ENCODE peak calls at places on chromosomes 16 and 17, in eight cellular contexts. Z, I, V, F, U, T, E and O are unnamed samples.
A peak's percentile ranks its signal among the peaks of the same experiment; 100 is the strongest.

GRCh38 chr16:58366247-58367031 is 25.8 kb upstream of the GINS3 start:
- DNase-seq in Z (no peak), I (no peak), V (no peak), F (no peak), U (peak; percentile 94), T (peak; percentile 25), E (peak; percentile 62), O (no peak)

GRCh38 chr16:56610017-56610608 is 1.7 kb downstream of the MT2A start:
- DNase-seq in Z (no peak), I (no peak), V (no peak), F (no peak), U (peak; percentile 72), T (no peak), E (peak; percentile 95), O (peak; percentile 85)

GRCh38 chr16:89264800-89265550 is 47.5 kb downstream of the ZNF778 start:
- DNase-seq in Z (no peak), I (no peak), V (no peak), F (no peak), U (no peak), T (no peak), E (no peak), O (no peak)

GRCh38 chr17:67624886-67625656 is 92.7 kb upstream of the NOL11 start:
- DNase-seq in Z (no peak), I (no peak), V (no peak), F (peak; percentile 31), U (no peak), T (no peak), E (no peak), O (no peak)

GRCh38 chr17:75764417-75764710 is 628 bp downstream of the GALK1 start:
- DNase-seq in Z (no peak), I (no peak), V (no peak), F (no peak), U (no peak), T (no peak), E (no peak), O (no peak)

GRCh38 chr17:77237232-77238008 is 96.7 kb downstream of the SEC14L1 start:
- DNase-seq in Z (no peak), I (no peak), V (no peak), F (no peak), U (no peak), T (no peak), E (no peak), O (no peak)

GRCh38 chr17:57995076-57995956 is 7.3 kb upstream of the VEZF1 start:
- DNase-seq in Z (peak; percentile 45), I (peak; percentile 55), V (peak; percentile 27), F (peak; percentile 51), U (peak; percentile 71), T (peak; percentile 74), E (peak; percentile 87), O (peak; percentile 55)

GRCh38 chr17:63289931-63290330 is 156.2 kb downstream of the CYB561 start:
- DNase-seq in Z (no peak), I (no peak), V (no peak), F (no peak), U (no peak), T (no peak), E (no peak), O (no peak)

GRCh38 chr16:56303066-56303705 is 111.9 kb downstream of the GNAO1 start:
- DNase-seq in Z (no peak), I (no peak), V (no peak), F (no peak), U (no peak), T (no peak), E (no peak), O (no peak)

GRCh38 chr16:89150981-89151380 is 20.6 kb upstream of the CDH15 start:
- DNase-seq in Z (no peak), I (no peak), V (no peak), F (no peak), U (no peak), T (no peak), E (no peak), O (no peak)

GRCh38 chr16:19707699-19708497 is 10.1 kb downstream of the KNOP1 start:
- DNase-seq in Z (no peak), I (peak; percentile 34), V (no peak), F (no peak), U (no peak), T (no peak), E (no peak), O (no peak)

DNA sequence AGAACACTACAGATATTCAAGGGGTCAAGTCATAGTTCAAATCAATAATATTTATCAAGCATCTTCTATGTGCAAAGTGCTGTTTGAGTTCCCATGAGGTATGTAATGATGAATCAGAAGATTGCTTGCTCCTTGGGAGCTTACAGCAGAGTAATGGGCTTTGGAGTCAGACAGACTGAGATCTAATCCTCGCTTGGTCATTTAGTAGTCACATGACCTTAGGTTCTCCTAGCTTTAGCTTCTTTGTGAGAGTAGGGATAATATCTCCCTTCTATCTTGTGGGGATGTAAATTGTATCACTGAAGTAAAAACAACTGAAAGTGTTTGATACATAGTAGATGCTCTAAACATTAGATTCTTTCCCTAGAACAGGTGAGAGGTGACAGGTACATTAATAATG is 30.1 kb downstream of the SNX11 start:
- DNase-seq in Z (no peak), I (no peak), V (no peak), F (no peak), U (no peak), T (no peak), E (no peak), O (no peak)
- TF ChIP-seq CTCF in Z (no peak), I (no peak), V (no peak), F (no peak), U (no peak), T (no peak), E (no peak), O (no peak)

GRCh38 chr16:30974348-30974747 is 10.7 kb upstream of the HSD3B7 start:
- DNase-seq in Z (no peak), I (no peak), V (no peak), F (no peak), U (peak; percentile 13), T (no peak), E (no peak), O (no peak)

GRCh38 chr16:30969246-30969842 is 11.8 kb downstream of the SETD1A start:
- DNase-seq in Z (no peak), I (no peak), V (no peak), F (no peak), U (peak; percentile 5), T (no peak), E (no peak), O (no peak)

GRCh38 chr16:30976486-30976885 is 8.5 kb upstream of the HSD3B7 start:
- DNase-seq in Z (no peak), I (no peak), V (no peak), F (no peak), U (no peak), T (no peak), E (no peak), O (no peak)

GRCh38 chr16:30971298-30971697 is 13.7 kb upstream of the HSD3B7 start:
- DNase-seq in Z (no peak), I (no peak), V (no peak), F (no peak), U (peak; percentile 30), T (no peak), E (no peak), O (no peak)

GRCh38 chr16:30972872-30973271 is 12.1 kb upstream of the HSD3B7 start:
- DNase-seq in Z (no peak), I (no peak), V (no peak), F (no peak), U (peak; percentile 9), T (no peak), E (no peak), O (no peak)
- TF ChIP-seq CTCF in Z (no peak), I (no peak), V (no peak), F (no peak), U (no peak), T (peak; percentile 13), E (peak; percentile 8), O (peak; percentile 3)

GRCh38 chr17:8118769-8119574 is 658 bp upstream of the ALOXE3 start:
- DNase-seq in Z (peak; percentile 81), I (peak; percentile 96), V (peak; percentile 85), F (peak; percentile 88), U (peak; percentile 67), T (no peak), E (peak; percentile 86), O (no peak)

GRCh38 chr17:8119575-8120519 is 1.5 kb upstream of the ALOXE3 start:
- DNase-seq in Z (peak; percentile 96), I (peak; percentile 91), V (peak; percentile 77), F (peak; percentile 90), U (peak; percentile 81), T (peak; percentile 88), E (peak; percentile 95), O (peak; percentile 76)

GRCh38 chr17:8122391-8122922 is 1.4 kb downstream of the HES7 start:
- DNase-seq in Z (peak; percentile 11), I (peak; percentile 54), V (no peak), F (peak; percentile 47), U (no peak), T (no peak), E (no peak), O (no peak)

GRCh38 chr17:8121531-8122390 is 2.1 kb downstream of the HES7 start:
- DNase-seq in Z (peak; percentile 65), I (peak; percentile 87), V (peak; percentile 57), F (peak; percentile 84), U (no peak), T (no peak), E (peak; percentile 44), O (no peak)

DNA sequence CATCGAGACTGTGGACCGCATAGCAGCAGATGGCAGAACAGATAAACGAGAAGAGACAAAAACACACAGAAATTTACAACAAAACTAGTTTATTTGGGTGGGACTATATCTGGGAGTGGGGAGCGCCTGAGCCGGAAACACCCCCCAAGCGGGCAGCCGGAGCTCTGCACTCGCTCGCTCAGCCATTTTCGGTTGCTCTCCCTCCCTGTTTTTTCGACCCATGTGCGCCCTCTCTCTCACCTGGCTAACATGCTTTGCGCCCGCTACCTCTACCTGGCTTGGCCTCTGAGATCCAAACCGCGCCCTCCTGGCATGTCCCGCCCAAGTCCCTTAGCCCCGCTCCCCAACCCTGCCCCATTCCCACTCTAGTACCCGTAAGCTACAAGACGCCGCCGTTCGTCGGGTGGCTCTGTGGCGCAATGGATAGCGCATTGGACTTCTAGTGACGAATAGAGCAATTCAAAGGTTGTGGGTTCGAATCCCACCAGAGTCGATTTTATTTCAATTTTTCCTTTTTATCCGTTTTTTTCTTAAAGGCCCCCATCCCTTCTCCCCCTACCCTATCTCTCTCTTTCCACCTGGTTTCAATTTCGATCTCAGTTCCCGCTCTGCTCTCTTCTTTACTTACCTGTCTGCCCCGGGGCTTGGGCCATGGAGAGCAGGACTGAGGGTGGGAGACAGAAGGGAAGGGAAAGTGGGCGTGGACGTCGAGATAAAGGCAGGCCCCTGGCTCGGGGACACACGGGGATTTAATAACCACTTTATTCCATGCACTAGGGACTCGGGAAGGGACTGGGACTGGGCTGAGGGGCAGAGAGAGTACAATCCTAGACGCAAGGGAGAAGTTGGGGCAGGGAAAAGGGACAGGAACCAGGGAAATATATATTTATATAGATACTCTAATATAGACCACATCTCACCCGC is 2.5 kb upstream of the ALOXE3 start:
- DNase-seq in Z (peak; percentile 64), I (peak; percentile 91), V (peak; percentile 50), F (peak; percentile 78), U (peak; percentile 79), T (no peak), E (peak; percentile 73), O (no peak)
- TF ChIP-seq CTCF in Z (peak; percentile 57), I (no peak), V (peak; percentile 47), F (no peak), U (peak; percentile 45), T (peak; percentile 27), E (peak; percentile 33), O (peak; percentile 24)

DNA sequence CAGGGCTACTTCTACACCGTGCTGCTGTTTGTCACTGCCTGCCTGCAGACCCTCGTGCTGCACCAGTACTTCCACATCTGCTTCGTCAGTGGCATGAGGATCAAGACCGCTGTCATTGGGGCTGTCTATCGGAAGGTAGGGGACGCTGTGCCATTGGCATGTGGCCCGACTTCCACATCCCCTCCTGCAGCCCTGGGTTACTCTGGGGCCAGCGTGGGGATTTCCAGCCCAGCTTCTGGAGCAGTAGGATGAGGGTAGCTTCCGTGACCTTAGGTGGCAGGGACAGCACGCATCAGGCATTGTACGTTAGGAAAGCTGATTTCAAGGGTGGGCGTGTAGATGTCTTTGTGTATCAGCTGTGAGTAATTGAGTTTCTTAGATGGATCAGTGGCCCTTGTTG is 96.5 kb downstream of the ABCC1 start:
- DNase-seq in Z (no peak), I (no peak), V (no peak), F (peak; percentile 27), U (no peak), T (no peak), E (no peak), O (no peak)
- TF ChIP-seq CTCF in Z (peak; percentile 19), I (no peak), V (peak; percentile 23), F (peak; percentile 21), U (no peak), T (peak; percentile 46), E (peak; percentile 33), O (no peak)